ENCODE peak calls at places on chromosomes 3 and 15, in seven cellular contexts. R, G, U, X, E, I and Z are unnamed samples.

GRCh38 chr15:82621970-82622369 is 25.2 kb downstream of the CPEB1 start:
- DNase-seq in R (no peak), G (no peak), U (no peak), X (no peak), E (peak), I (no peak), Z (no peak)

GRCh38 chr3:18512007-18512406 is 86.9 kb upstream of the SATB1 start:
- DNase-seq in R (no peak), G (no peak), U (no peak), X (no peak), E (no peak), I (no peak), Z (no peak)

GRCh38 chr3:171875923-171876412 is 32.8 kb downstream of the TMEM212 start:
- DNase-seq in R (no peak), G (no peak), U (no peak), X (peak), E (no peak), I (no peak), Z (peak)

GRCh38 chr15:26773917-26774316 is 1.1 kb upstream of the GABRB3 start:
- DNase-seq in R (no peak), G (no peak), U (no peak), X (no peak), E (no peak), I (no peak), Z (no peak)

GRCh38 chr3:11159421-11159904 is 5.2 kb downstream of the HRH1 start:
- DNase-seq in R (peak), G (no peak), U (no peak), X (no peak), E (peak), I (no peak), Z (no peak)

GRCh38 chr15:36370735-36371115 is 208.7 kb upstream of the CDIN1 start:
- DNase-seq in R (no peak), G (peak), U (no peak), X (peak), E (peak), I (no peak), Z (no peak)

GRCh38 chr3:197468167-197468566 is 87.6 kb downstream of the BDH1 start:
- DNase-seq in R (no peak), G (no peak), U (no peak), X (no peak), E (no peak), I (no peak), Z (no peak)

GRCh38 chr15:74227968-74228722 is 8.0 kb upstream of the CCDC33 start:
- DNase-seq in R (no peak), G (no peak), U (no peak), X (no peak), E (no peak), I (no peak), Z (no peak)

GRCh38 chr15:62474771-62475124 is 309.7 kb upstream of the C2CD4B start:
- DNase-seq in R (no peak), G (no peak), U (no peak), X (no peak), E (peak), I (no peak), Z (no peak)

GRCh38 chr3:156978471-156978961 is 152.4 kb downstream of the LEKR1 start:
- DNase-seq in R (no peak), G (no peak), U (peak), X (no peak), E (peak), I (no peak), Z (no peak)

GRCh38 chr15:89377842-89378698 is 43.4 kb upstream of the POLG start:
- DNase-seq in R (no peak), G (peak), U (no peak), X (no peak), E (peak), I (no peak), Z (peak)

GRCh38 chr15:22962611-22963010 is 17.6 kb downstream of the CYFIP1 start:
- DNase-seq in R (no peak), G (no peak), U (no peak), X (no peak), E (no peak), I (no peak), Z (no peak)

GRCh38 chr15:63048986-63049665 is 6.6 kb downstream of the TPM1 start:
- DNase-seq in R (no peak), G (peak), U (peak), X (peak), E (no peak), I (no peak), Z (peak)

GRCh38 chr15:36469567-36469966 is 109.9 kb upstream of the CDIN1 start:
- DNase-seq in R (peak), G (no peak), U (no peak), X (no peak), E (no peak), I (no peak), Z (no peak)

GRCh38 chr15:71333839-71334238 is 218.6 kb downstream of the THSD4 start:
- DNase-seq in R (peak), G (no peak), U (no peak), X (no peak), E (peak), I (no peak), Z (no peak)

GRCh38 chr3:51280171-51280570 is 104.9 kb upstream of the MANF start:
- DNase-seq in R (no peak), G (no peak), U (peak), X (no peak), E (no peak), I (no peak), Z (no peak)

GRCh38 chr3:133038089-133038730 is at the start of gene TMEM108:
- DNase-seq in R (peak), G (peak), U (peak), X (no peak), E (peak), I (no peak), Z (no peak)

GRCh38 chr3:49724586-49724985 is 835 bp upstream of the GMPPB start:
- DNase-seq in R (no peak), G (no peak), U (no peak), X (no peak), E (no peak), I (no peak), Z (no peak)

GRCh38 chr3:168312991-168313390 is 217.3 kb upstream of the GOLIM4 start:
- DNase-seq in R (peak), G (no peak), U (no peak), X (no peak), E (no peak), I (no peak), Z (no peak)

GRCh38 chr15:57782731-57783130 is 76.2 kb downstream of the POLR2M start:
- DNase-seq in R (no peak), G (no peak), U (no peak), X (no peak), E (no peak), I (no peak), Z (no peak)